ENCODE peak calls at places on chromosomes 16 and 17, in six cellular contexts. H, O, A, M, G and W are unnamed samples.

GRCh38 chr16:4515611-4516233 is 22.9 kb downstream of the CDIP1 start:
- DNase-seq in H (no peak), O (peak), A (no peak), M (no peak), G (no peak), W (no peak)

GRCh38 chr17:76138234-76138895 is 2.7 kb downstream of the FOXJ1 start:
- DNase-seq in H (peak), O (no peak), A (peak), M (no peak), G (peak), W (no peak)

GRCh38 chr17:66904760-66905637 is 59.5 kb upstream of the CACNG4 start:
- DNase-seq in H (no peak), O (peak), A (no peak), M (no peak), G (no peak), W (no peak)

GRCh38 chr16:77300232-77300631 is 101.0 kb downstream of the SYCE1L start:
- DNase-seq in H (no peak), O (peak), A (no peak), M (no peak), G (no peak), W (no peak)

GRCh38 chr16:87363771-87364476 is 19.7 kb downstream of the FBXO31 start:
- DNase-seq in H (peak), O (peak), A (no peak), M (no peak), G (peak), W (no peak)

GRCh38 chr17:27408891-27409290 is 47.4 kb upstream of the KSR1 start:
- DNase-seq in H (no peak), O (peak), A (no peak), M (no peak), G (no peak), W (no peak)

GRCh38 chr16:27114006-27114405 is 47.3 kb downstream of the C16orf82 start:
- DNase-seq in H (no peak), O (no peak), A (no peak), M (no peak), G (no peak), W (no peak)

GRCh38 chr17:83012873-83013778 is 66.3 kb upstream of the METRNL start:
- DNase-seq in H (no peak), O (no peak), A (no peak), M (no peak), G (no peak), W (no peak)

GRCh38 chr16:77211880-77212735 is 12.9 kb downstream of the SYCE1L start:
- DNase-seq in H (peak), O (peak), A (no peak), M (peak), G (peak), W (peak)

GRCh38 chr17:596287-596686 is 118.4 kb downstream of the VPS53 start:
- DNase-seq in H (no peak), O (no peak), A (no peak), M (no peak), G (no peak), W (no peak)

GRCh38 chr17:82449136-82449882 is 1.2 kb downstream of the CYBC1 start:
- DNase-seq in H (no peak), O (no peak), A (no peak), M (peak), G (peak), W (peak)

GRCh38 chr16:48378836-48379235 is 6.4 kb downstream of the SIAH1 start:
- DNase-seq in H (no peak), O (no peak), A (no peak), M (no peak), G (no peak), W (no peak)

GRCh38 chr17:58006563-58006923 is 503 bp downstream of the SRSF1 start:
- DNase-seq in H (peak), O (peak), A (peak), M (no peak), G (peak), W (peak)